ENCODE peak calls at places on chromosomes 12 and 14, in ten cellular contexts. R is heart right ventricle; A is tibial artery; T is psoas muscle; E is CD8-positive, alpha-beta T cell; S is HCT116; W is GM23248; J is K562; I is GM12865; P is lower lobe of right lung. G is an unnamed sample.

GRCh38 chr12:96424601-96425000 is 24.4 kb upstream of the CDK17 start:
- DNase-seq in W (peak), I (no peak), A (no peak), T (no peak), R (no peak), J (no peak), P (no peak), E (no peak), S (no peak), G (no peak)

GRCh38 chr14:54187439-54187838 is 209.4 kb upstream of the CDKN3 start:
- DNase-seq in J (no peak), A (no peak), R (no peak), S (no peak), W (no peak), T (no peak), I (no peak), E (no peak), P (no peak), G (no peak)

GRCh38 chr12:104006929-104007328 is 41.3 kb downstream of the TDG start:
- DNase-seq in E (no peak), I (no peak), A (no peak), S (no peak), W (peak), J (no peak), R (no peak), T (no peak), P (no peak), G (peak)

GRCh38 chr14:85572845-85573244 is 42.9 kb downstream of the FLRT2 start:
- DNase-seq in A (no peak), I (no peak), P (no peak), W (peak), J (no peak), T (no peak), E (no peak), S (no peak), R (no peak), G (peak)

GRCh38 chr12:23921099-23921846 is 28.2 kb downstream of the SOX5 start:
- DNase-seq in W (no peak), T (no peak), I (peak), J (no peak), E (no peak), A (no peak), S (no peak), R (no peak), P (no peak), G (no peak)

GRCh38 chr12:21223930-21224329 is 92.9 kb downstream of the SLCO1B1 start:
- DNase-seq in S (no peak), T (no peak), I (no peak), W (no peak), R (no peak), A (no peak), J (no peak), P (no peak), E (no peak), G (no peak)

GRCh38 chr12:219891-220352 is 6.0 kb upstream of the SLC6A12 start:
- DNase-seq in S (peak), A (peak), I (peak), R (peak), P (peak), W (peak), T (peak), J (peak), E (peak), G (peak)

GRCh38 chr12:113479578-113480335 is 8.1 kb upstream of the LHX5 start:
- DNase-seq in S (no peak), J (peak), A (no peak), E (no peak), I (peak), W (peak), T (no peak), R (peak), P (no peak), G (peak)

GRCh38 chr14:36751116-36751515 is 89.5 kb downstream of the PAX9 start:
- DNase-seq in P (no peak), S (no peak), J (no peak), I (no peak), A (no peak), R (no peak), E (no peak), T (no peak), W (no peak), G (no peak)

GRCh38 chr14:39175445-39176262 is 600 bp downstream of the PNN start:
- DNase-seq in S (no peak), R (no peak), I (peak), A (no peak), J (peak), E (peak), T (no peak), P (no peak), W (peak), G (peak)

GRCh38 chr12:50564240-50564947 is 59.6 kb downstream of the DIP2B start:
- DNase-seq in A (no peak), S (no peak), W (peak), R (no peak), P (no peak), J (no peak), T (no peak), E (no peak), I (no peak), G (peak)

GRCh38 chr12:41122894-41123293 is 65.2 kb upstream of the PDZRN4 start:
- DNase-seq in E (no peak), R (no peak), I (no peak), S (no peak), A (peak), J (no peak), P (no peak), W (no peak), T (no peak), G (no peak)

GRCh38 chr14:65357091-65357490 is 55.4 kb upstream of the FUT8 start:
- DNase-seq in S (no peak), T (no peak), W (no peak), A (no peak), I (peak), R (no peak), P (no peak), J (no peak), E (no peak), G (no peak)

DNA sequence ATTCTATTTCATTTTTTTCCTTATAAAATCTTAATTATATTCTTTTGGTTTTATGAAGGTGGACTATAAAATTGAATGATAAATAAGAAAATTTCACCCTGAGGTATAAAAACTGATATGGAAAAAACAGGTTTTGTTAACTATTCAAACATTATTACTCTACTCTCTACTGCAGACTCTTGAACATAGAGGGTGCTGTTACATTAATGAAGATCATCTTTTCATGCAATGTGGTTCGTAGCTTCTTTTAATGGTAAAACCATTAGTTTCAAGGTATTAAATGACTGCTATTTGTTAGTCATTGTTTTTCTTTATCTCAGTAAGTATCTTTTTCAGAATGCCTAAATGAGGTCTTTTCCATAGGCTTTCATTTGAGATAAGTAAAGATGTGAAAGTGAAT is 510.4 kb downstream of the SLC16A7 start:
- DNase-seq in P (no peak), T (no peak), A (no peak), S (no peak), E (no peak), W (peak), R (no peak), J (no peak), I (no peak), G (peak)
- H3K4me3 ChIP-seq in P (no peak), T (no peak), A (no peak), S (no peak), E (no peak), W (no peak), R (no peak), J (no peak), I (no peak), G (no peak)

DNA sequence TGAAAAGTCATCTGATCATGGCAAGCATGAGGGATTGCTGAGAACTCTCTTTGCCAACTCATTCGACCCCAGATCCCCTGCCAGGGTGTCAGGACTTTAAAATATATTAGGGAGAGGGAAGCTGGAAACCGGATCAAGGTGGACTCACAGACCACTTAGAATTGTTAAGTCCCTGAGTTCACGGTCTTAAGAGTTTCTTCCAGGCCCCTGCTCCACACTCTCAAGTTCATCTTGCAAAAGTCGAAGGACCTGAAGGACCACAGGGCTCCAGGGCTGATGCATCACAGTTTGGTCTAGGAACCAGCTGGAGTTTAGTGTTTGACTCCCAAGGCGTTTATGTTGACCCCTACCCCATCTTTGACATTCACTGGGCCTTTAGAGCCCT is 499 bp upstream of the RASSF9 start:
- DNase-seq in E (no peak), R (no peak), P (peak), I (no peak), T (no peak), W (no peak), J (no peak), A (no peak), S (no peak), G (no peak)
- H3K4me3 ChIP-seq in E (no peak), R (peak), P (peak), I (no peak), T (peak), W (peak), J (no peak), A (peak), S (no peak), G (no peak)

DNA sequence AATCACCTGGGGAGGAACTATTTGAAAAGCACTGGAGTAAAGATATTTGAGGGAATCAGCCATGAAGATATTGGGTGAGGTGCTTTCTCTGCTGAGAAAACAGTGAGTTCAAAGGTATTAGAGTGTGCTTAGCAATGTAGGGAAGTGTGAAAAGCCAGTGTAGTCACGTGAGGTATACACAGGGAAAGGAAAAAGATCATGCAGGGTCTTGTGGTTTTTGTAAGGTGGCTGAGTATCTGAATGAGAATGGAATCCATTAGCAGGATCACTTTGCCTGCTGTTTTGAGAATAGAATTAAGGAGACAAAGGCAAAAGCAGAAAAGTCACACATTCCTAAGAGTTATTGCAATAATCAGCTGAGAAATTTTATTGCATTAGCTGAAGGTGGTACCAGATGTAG is 193.0 kb downstream of the PIK3C2G start:
- DNase-seq in E (no peak), J (no peak), I (no peak), W (no peak), T (no peak), S (no peak), A (no peak), R (no peak), P (no peak), G (no peak)
- H3K4me3 ChIP-seq in E (no peak), J (no peak), I (no peak), W (no peak), T (no peak), S (no peak), A (no peak), R (no peak), P (no peak), G (no peak)

DNA sequence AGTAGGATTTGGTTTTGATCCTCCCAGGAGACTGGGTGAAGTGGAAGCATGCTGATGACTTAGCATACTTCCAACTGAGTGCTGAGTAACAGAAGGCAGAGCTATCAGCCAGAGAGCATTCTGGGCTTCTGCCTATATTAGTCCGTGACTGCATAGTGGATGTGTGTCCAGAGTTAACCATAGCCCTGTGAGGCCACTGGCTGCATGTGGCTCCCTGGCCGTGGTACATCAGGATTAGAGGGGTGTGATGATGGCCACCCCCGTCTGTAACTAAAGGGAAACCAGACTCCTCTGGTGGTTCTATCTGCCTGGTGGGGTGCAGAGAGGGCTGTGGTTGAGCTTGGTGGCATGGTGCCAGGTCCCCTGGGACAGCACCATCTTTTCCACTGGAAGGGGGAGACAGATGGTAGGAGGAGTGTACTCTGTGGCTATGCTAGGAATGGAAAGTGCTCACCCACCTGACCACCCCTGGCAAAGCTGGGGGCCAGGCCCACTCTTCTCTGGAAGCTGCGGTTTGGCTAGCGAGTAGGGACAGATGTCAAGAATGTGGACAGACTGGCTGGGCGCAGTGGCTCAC is 27.4 kb downstream of the ABCD4 start:
- DNase-seq in J (no peak), I (no peak), P (no peak), S (peak), R (no peak), A (no peak), T (no peak), E (no peak), W (peak), G (peak)
- H3K4me3 ChIP-seq in J (no peak), I (no peak), P (no peak), S (peak), R (no peak), A (no peak), T (no peak), E (no peak), W (no peak), G (no peak)

DNA sequence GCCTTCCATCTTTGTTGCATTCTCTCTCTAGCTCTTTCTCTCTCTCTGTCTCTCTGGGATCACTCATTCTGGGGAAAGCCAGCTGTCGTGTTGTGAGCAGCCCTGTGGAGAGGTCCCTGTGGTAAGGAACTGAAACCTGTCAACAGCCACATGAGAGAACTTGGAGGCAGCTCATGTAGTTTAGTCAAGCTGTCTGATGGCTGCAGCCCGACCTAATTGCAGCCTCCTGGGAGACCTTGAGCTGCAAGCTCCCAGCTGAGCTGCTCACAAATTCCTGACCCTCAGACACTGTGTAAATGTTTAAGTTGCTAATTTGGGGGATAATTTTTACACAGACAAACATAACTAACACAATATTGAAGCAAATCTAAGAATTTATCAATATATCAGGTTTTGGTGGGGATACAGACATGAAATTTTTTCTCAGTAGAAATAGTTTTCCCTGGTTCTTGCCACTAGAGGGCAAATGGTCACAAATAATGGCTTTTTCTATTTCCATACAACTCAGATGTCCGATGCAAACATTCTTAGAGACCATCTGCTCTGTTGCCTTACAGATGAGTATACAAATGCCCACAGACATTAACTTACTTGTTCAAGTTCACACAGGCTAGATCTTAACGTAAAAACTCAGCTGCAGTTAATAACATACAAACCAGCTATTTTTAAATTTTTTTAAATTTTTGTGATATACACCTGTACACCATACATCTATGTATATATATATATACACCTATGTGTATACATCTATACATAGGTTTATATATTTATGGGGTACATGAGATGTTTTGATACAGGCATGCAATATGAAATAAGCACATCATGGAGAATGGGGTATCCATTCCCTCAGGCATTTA is 15.5 kb upstream of the KRR1 start:
- DNase-seq in I (peak), T (no peak), S (peak), W (peak), A (no peak), P (no peak), R (no peak), E (no peak), J (peak), G (peak)
- H3K4me3 ChIP-seq in I (no peak), T (no peak), S (no peak), W (no peak), A (no peak), P (no peak), R (no peak), E (no peak), J (no peak), G (no peak)

DNA sequence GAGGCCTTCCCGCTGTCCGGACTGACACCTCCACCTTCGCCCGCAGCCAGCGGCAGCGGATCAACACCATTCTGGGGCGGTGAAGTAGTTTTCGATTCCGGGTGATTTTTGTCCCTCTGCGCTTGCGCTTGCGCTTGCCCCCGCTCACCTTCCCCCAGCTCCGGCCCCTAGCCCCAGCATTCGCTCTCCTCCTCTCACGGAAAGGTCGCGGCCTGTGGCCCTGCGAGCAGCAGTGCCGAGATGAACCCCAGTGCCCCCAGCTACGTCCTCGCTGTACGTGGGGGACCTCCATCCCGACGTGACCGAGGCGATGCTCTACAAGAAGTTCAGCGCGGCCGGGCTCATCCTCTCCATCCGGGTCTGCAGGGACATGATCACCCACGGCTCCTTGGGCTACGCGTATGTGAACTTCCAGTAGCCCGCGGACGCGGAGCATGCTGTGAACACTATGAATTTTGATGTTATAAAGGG is 22.7 kb upstream of the SRGAP1 start:
- DNase-seq in W (peak), A (no peak), T (no peak), I (no peak), R (peak), S (no peak), E (no peak), P (peak), J (no peak), G (no peak)
- H3K4me3 ChIP-seq in W (peak), A (peak), T (peak), I (no peak), R (peak), S (no peak), E (no peak), P (peak), J (no peak), G (peak)

DNA sequence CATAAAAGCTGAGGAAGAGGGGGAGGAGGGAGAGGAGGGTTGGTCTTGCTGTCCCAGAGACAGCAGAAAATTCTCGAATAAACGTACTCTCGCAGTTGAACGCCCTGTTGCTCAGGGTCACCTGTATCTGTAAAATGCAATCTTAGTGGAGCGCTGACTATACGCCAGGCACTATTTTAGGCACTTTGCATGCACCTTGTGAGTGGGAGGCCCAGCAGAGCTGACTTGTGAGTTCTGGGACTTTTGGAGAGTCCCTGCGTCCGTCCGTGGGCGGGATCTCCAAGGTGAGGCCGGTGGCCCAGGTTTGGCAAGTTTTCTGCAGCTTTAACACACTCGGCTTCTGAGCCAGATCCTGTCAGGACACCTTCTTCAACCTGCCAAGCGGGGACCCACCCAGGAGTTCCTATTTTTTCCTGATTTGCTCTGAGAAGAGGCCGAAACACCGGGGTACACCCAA is 32.5 kb upstream of the PLEKHG6 start:
- DNase-seq in R (no peak), W (no peak), J (no peak), I (peak), A (no peak), P (peak), E (no peak), S (no peak), T (no peak), G (no peak)
- H3K4me3 ChIP-seq in R (peak), W (peak), J (peak), I (peak), A (peak), P (peak), E (peak), S (peak), T (peak), G (peak)

GRCh38 chr12:26121323-26121740 is 3.5 kb downstream of the BHLHE41 start:
- DNase-seq in A (no peak), E (no peak), W (no peak), R (no peak), P (no peak), I (no peak), J (no peak), T (no peak), S (no peak), G (no peak)
- H3K4me3 ChIP-seq in A (peak), E (peak), W (peak), R (peak), P (peak), I (no peak), J (no peak), T (peak), S (no peak), G (no peak)

DNA sequence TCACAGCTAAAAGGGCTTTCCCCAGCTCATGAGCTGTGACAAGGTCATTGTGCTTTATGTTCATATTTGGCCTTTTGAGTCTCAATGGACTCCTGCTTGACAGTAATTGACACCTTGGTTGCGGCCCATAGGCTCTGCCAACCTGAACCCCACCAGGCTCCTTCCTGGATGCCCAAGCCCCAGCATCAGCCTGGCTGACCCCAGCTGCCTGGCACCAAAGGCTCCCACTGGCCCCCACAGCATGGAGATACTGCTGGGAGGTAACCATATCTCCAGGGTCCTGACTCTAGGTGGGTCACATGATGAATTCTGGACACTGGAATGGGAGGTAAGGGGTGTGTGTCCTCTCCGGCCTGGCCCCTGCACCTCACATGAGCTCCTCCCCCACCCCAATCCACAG is 50.2 kb downstream of the CLMN start:
- DNase-seq in T (no peak), S (no peak), J (no peak), E (no peak), I (no peak), A (no peak), W (no peak), R (no peak), P (no peak), G (no peak)
- H3K4me3 ChIP-seq in T (no peak), S (no peak), J (no peak), E (no peak), I (no peak), A (no peak), W (no peak), R (no peak), P (no peak), G (no peak)